ENCODE peak calls at places on chromosomes 4 and X, in ten cellular contexts. One of them, this sample, is unnamed.
A peak's percentile ranks its signal among the peaks of the same experiment; 100 is the strongest.

GRCh38 chr4:25908491-25908901 is 5.5 kb upstream of the SMIM20 start:
- DNase-seq in hepatocyte: peak; percentile 60
- DNase-seq in gastrocnemius medialis: no peak
- DNase-seq in tibial nerve: no peak
- DNase-seq in colonic mucosa: no peak
- DNase-seq in left lung: no peak
- DNase-seq in fibroblast of lung: peak; percentile 97
- DNase-seq in A549: peak; percentile 39
- DNase-seq in IMR-90: peak; percentile 99
- DNase-seq in cardiac muscle cell: peak; percentile 89
- DNase-seq in this sample: no peak

GRCh38 chr4:163694385-163694784 is 199.9 kb downstream of the TMA16 start:
- DNase-seq in hepatocyte: no peak
- DNase-seq in gastrocnemius medialis: no peak
- DNase-seq in tibial nerve: no peak
- DNase-seq in colonic mucosa: no peak
- DNase-seq in left lung: no peak
- DNase-seq in fibroblast of lung: peak; percentile 89
- DNase-seq in A549: no peak
- DNase-seq in IMR-90: peak; percentile 89
- DNase-seq in cardiac muscle cell: no peak
- DNase-seq in this sample: no peak

GRCh38 chr4:155799106-155799793 is 40.4 kb downstream of the GUCY1B1 start:
- DNase-seq in hepatocyte: no peak
- DNase-seq in gastrocnemius medialis: no peak
- DNase-seq in tibial nerve: no peak
- DNase-seq in colonic mucosa: no peak
- DNase-seq in left lung: no peak
- DNase-seq in fibroblast of lung: peak; percentile 56
- DNase-seq in A549: no peak
- DNase-seq in IMR-90: peak; percentile 47
- DNase-seq in cardiac muscle cell: no peak
- DNase-seq in this sample: no peak

GRCh38 chrX:39903343-39903742 is 194.4 kb downstream of the BCOR start:
- DNase-seq in hepatocyte: no peak
- DNase-seq in gastrocnemius medialis: no peak
- DNase-seq in tibial nerve: no peak
- DNase-seq in colonic mucosa: no peak
- DNase-seq in left lung: no peak
- DNase-seq in fibroblast of lung: peak; percentile 84
- DNase-seq in A549: no peak
- DNase-seq in IMR-90: peak; percentile 75
- DNase-seq in cardiac muscle cell: peak; percentile 71
- DNase-seq in this sample: no peak

GRCh38 chr4:87502580-87503238 is 26.5 kb downstream of the SPARCL1 start:
- DNase-seq in hepatocyte: no peak
- DNase-seq in gastrocnemius medialis: no peak
- DNase-seq in tibial nerve: no peak
- DNase-seq in colonic mucosa: no peak
- DNase-seq in left lung: no peak
- DNase-seq in fibroblast of lung: peak; percentile 35
- DNase-seq in A549: no peak
- DNase-seq in IMR-90: peak; percentile 23
- DNase-seq in cardiac muscle cell: peak; percentile 26
- DNase-seq in this sample: no peak

GRCh38 chr4:145041378-145041777 is 56.6 kb downstream of the ANAPC10 start:
- DNase-seq in hepatocyte: no peak
- DNase-seq in gastrocnemius medialis: peak; percentile 8
- DNase-seq in tibial nerve: peak; percentile 32
- DNase-seq in colonic mucosa: no peak
- DNase-seq in left lung: no peak
- DNase-seq in fibroblast of lung: no peak
- DNase-seq in A549: no peak
- DNase-seq in IMR-90: no peak
- DNase-seq in cardiac muscle cell: peak; percentile 14
- DNase-seq in this sample: no peak

GRCh38 chrX:70509078-70509477 is 64.4 kb downstream of the DLG3 start:
- DNase-seq in hepatocyte: no peak
- DNase-seq in gastrocnemius medialis: no peak
- DNase-seq in tibial nerve: no peak
- DNase-seq in colonic mucosa: no peak
- DNase-seq in left lung: no peak
- DNase-seq in fibroblast of lung: no peak
- DNase-seq in A549: no peak
- DNase-seq in IMR-90: no peak
- DNase-seq in cardiac muscle cell: no peak
- DNase-seq in this sample: no peak

GRCh38 chr4:20422398-20422797 is 170.7 kb downstream of the SLIT2 start:
- DNase-seq in hepatocyte: peak; percentile 71
- DNase-seq in gastrocnemius medialis: no peak
- DNase-seq in tibial nerve: no peak
- DNase-seq in colonic mucosa: peak; percentile 56
- DNase-seq in left lung: peak; percentile 34
- DNase-seq in fibroblast of lung: peak; percentile 42
- DNase-seq in A549: peak; percentile 51
- DNase-seq in IMR-90: peak; percentile 52
- DNase-seq in cardiac muscle cell: peak; percentile 76
- DNase-seq in this sample: peak; percentile 8

GRCh38 chrX:16992411-16992810 is 46.0 kb downstream of the REPS2 start:
- DNase-seq in hepatocyte: no peak
- DNase-seq in gastrocnemius medialis: no peak
- DNase-seq in tibial nerve: no peak
- DNase-seq in colonic mucosa: no peak
- DNase-seq in left lung: no peak
- DNase-seq in fibroblast of lung: no peak
- DNase-seq in A549: no peak
- DNase-seq in IMR-90: no peak
- DNase-seq in cardiac muscle cell: no peak
- DNase-seq in this sample: no peak
- TF ChIP-seq CTCF in hepatocyte: no peak
- TF ChIP-seq CTCF in gastrocnemius medialis: no peak
- TF ChIP-seq CTCF in tibial nerve: no peak
- TF ChIP-seq CTCF in colonic mucosa: no peak
- TF ChIP-seq CTCF in left lung: no peak
- TF ChIP-seq CTCF in fibroblast of lung: no peak
- TF ChIP-seq CTCF in A549: no peak
- TF ChIP-seq CTCF in IMR-90: no peak
- TF ChIP-seq CTCF in cardiac muscle cell: no peak
- TF ChIP-seq CTCF in this sample: no peak

GRCh38 chr4:187993827-187994226 is 1.7 kb upstream of the ZFP42 start:
- DNase-seq in hepatocyte: peak; percentile 26
- DNase-seq in gastrocnemius medialis: no peak
- DNase-seq in tibial nerve: no peak
- DNase-seq in colonic mucosa: no peak
- DNase-seq in left lung: no peak
- DNase-seq in fibroblast of lung: no peak
- DNase-seq in A549: peak; percentile 28
- DNase-seq in IMR-90: peak; percentile 16
- DNase-seq in cardiac muscle cell: peak; percentile 6
- DNase-seq in this sample: no peak

GRCh38 chr4:187999406-187999932 is 3.9 kb downstream of the ZFP42 start:
- DNase-seq in hepatocyte: no peak
- DNase-seq in gastrocnemius medialis: no peak
- DNase-seq in tibial nerve: no peak
- DNase-seq in colonic mucosa: no peak
- DNase-seq in left lung: no peak
- DNase-seq in fibroblast of lung: no peak
- DNase-seq in A549: no peak
- DNase-seq in IMR-90: peak; percentile 18
- DNase-seq in cardiac muscle cell: no peak
- DNase-seq in this sample: no peak

GRCh38 chr4:187992971-187993370 is 2.6 kb upstream of the ZFP42 start:
- DNase-seq in hepatocyte: no peak
- DNase-seq in gastrocnemius medialis: no peak
- DNase-seq in tibial nerve: no peak
- DNase-seq in colonic mucosa: no peak
- DNase-seq in left lung: no peak
- DNase-seq in fibroblast of lung: no peak
- DNase-seq in A549: peak; percentile 36
- DNase-seq in IMR-90: no peak
- DNase-seq in cardiac muscle cell: no peak
- DNase-seq in this sample: no peak

GRCh38 chr4:187996502-187997177 is 1.1 kb downstream of the ZFP42 start:
- DNase-seq in hepatocyte: no peak
- DNase-seq in gastrocnemius medialis: no peak
- DNase-seq in tibial nerve: no peak
- DNase-seq in colonic mucosa: no peak
- DNase-seq in left lung: no peak
- DNase-seq in fibroblast of lung: no peak
- DNase-seq in A549: no peak
- DNase-seq in IMR-90: no peak
- DNase-seq in cardiac muscle cell: peak; percentile 27
- DNase-seq in this sample: no peak

DNA sequence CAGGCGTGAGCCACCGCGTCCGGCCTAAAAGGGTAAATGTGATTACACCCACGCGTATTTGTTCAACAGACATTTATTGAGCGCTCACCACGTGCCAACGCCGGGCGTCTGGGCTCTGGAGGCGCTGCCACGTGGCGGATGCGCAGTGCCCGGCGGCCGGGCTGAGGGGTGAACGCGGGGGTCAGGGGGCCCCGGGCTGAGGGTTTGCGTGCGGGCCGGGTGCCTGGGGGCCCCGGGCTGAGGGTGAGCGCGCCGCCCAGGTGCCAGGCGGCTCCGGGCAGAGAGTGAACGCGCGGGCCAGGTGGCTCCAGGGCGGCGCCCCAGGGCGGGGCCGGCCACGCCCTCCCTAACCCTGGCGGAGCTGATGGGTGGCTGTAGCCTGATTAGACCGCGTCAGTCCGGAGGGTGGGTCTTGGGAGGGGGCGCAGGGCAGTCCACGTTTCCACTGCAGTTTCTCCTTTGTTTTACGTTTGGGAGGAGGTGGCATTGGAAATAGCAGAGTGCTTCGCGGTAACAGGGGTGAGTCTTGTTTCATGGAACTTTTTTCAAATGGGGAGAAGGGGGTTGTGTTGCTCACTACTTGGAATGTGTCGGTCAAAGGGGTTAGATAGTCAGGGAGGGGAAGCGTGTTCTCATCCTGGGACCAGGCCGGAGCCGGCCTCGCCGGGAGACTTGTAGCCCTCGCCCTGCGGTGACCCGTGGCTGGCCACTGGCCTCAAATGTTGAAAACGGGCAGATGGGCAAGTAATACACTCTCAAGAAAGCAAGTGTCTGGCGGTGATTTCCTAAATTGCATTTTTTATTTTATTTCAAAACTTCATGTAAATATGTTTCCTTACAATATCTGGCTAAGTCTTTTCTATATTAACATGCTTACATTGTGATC is at the start of gene ZFP42:
- DNase-seq in hepatocyte: peak; percentile 53
- DNase-seq in gastrocnemius medialis: no peak
- DNase-seq in tibial nerve: no peak
- DNase-seq in colonic mucosa: peak; percentile 28
- DNase-seq in left lung: no peak
- DNase-seq in fibroblast of lung: no peak
- DNase-seq in A549: no peak
- DNase-seq in IMR-90: no peak
- DNase-seq in cardiac muscle cell: peak; percentile 5
- DNase-seq in this sample: no peak
- H3K27ac ChIP-seq in hepatocyte: no peak within 1 kb of the TSS
- H3K27ac ChIP-seq in gastrocnemius medialis: no peak within 1 kb of the TSS
- H3K27ac ChIP-seq in tibial nerve: no peak within 1 kb of the TSS
- H3K27ac ChIP-seq in colonic mucosa: no peak within 1 kb of the TSS
- H3K27ac ChIP-seq in left lung: no peak within 1 kb of the TSS
- H3K27ac ChIP-seq in fibroblast of lung: no peak within 1 kb of the TSS
- H3K27ac ChIP-seq in A549: no peak within 1 kb of the TSS
- H3K27ac ChIP-seq in IMR-90: no peak within 1 kb of the TSS
- H3K27ac ChIP-seq in cardiac muscle cell: no peak within 1 kb of the TSS
- H3K27ac ChIP-seq in this sample: no peak within 1 kb of the TSS

GRCh38 chr4:52659722-52660261 is 691 bp upstream of the USP46 start:
- DNase-seq in hepatocyte: peak; percentile 74
- DNase-seq in gastrocnemius medialis: peak; percentile 33
- DNase-seq in tibial nerve: peak; percentile 43
- DNase-seq in colonic mucosa: peak; percentile 71
- DNase-seq in left lung: peak; percentile 54
- DNase-seq in fibroblast of lung: peak; percentile 23
- DNase-seq in A549: peak; percentile 21
- DNase-seq in IMR-90: no peak
- DNase-seq in cardiac muscle cell: peak; percentile 38
- DNase-seq in this sample: peak; percentile 74

GRCh38 chr4:52657317-52657629 is 1.8 kb downstream of the USP46 start:
- DNase-seq in hepatocyte: peak; percentile 29
- DNase-seq in gastrocnemius medialis: no peak
- DNase-seq in tibial nerve: no peak
- DNase-seq in colonic mucosa: no peak
- DNase-seq in left lung: no peak
- DNase-seq in fibroblast of lung: no peak
- DNase-seq in A549: no peak
- DNase-seq in IMR-90: no peak
- DNase-seq in cardiac muscle cell: no peak
- DNase-seq in this sample: no peak

GRCh38 chr4:52658671-52659015 is 458 bp downstream of the USP46 start:
- DNase-seq in hepatocyte: no peak
- DNase-seq in gastrocnemius medialis: no peak
- DNase-seq in tibial nerve: no peak
- DNase-seq in colonic mucosa: no peak
- DNase-seq in left lung: no peak
- DNase-seq in fibroblast of lung: no peak
- DNase-seq in A549: no peak
- DNase-seq in IMR-90: no peak
- DNase-seq in cardiac muscle cell: no peak
- DNase-seq in this sample: peak; percentile 26

GRCh38 chr4:52659016-52659721 is at the start of gene USP46:
- DNase-seq in hepatocyte: peak; percentile 93
- DNase-seq in gastrocnemius medialis: peak; percentile 60
- DNase-seq in tibial nerve: peak; percentile 59
- DNase-seq in colonic mucosa: peak; percentile 74
- DNase-seq in left lung: peak; percentile 79
- DNase-seq in fibroblast of lung: peak; percentile 74
- DNase-seq in A549: peak; percentile 52
- DNase-seq in IMR-90: peak; percentile 69
- DNase-seq in cardiac muscle cell: peak; percentile 87
- DNase-seq in this sample: peak; percentile 81

DNA sequence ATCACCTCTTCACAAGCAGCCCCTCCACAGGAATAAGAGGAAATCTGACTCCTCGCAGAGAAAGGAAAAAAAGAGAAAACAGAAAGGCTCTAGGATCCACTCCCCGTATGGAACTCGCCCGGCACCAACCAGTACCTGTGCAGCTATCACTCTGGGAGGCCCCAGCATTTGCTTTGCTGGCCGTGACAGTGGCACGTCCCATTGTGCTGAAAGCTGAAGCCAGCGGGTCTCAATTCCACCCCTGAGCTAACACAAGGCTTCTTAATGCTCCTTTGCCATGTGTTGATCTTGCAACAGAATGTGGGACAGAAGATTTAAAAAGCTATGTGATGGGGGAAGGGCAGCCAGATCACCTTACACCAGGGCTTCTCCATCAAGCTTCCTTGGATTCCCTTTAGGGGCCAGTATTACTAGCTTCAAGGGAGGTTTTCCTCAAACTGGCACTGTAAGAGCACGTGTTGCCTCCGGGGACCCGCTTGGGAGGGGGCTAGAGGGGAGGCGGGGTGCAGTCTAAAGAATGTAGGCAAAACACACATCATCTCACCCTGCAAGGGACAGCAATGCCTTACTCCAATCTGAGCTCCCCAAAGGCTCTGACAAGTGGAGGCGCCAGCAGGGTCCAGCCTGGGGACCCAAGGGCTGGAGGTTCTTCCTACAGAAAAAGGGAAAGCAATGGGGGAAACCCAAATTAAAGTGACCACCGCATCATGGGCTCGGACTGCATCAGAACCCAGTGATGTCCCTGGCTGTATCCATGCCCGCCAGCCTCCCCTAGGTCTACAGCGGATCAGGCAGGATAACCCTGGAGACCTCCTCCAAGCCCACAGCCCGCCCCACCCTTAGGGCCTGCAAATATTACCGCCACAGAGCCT is 1.2 kb downstream of the USP46 start:
- DNase-seq in hepatocyte: peak; percentile 77
- DNase-seq in gastrocnemius medialis: peak; percentile 51
- DNase-seq in tibial nerve: peak; percentile 10
- DNase-seq in colonic mucosa: peak; percentile 23
- DNase-seq in left lung: peak; percentile 35
- DNase-seq in fibroblast of lung: peak; percentile 39
- DNase-seq in A549: peak; percentile 9
- DNase-seq in IMR-90: peak; percentile 69
- DNase-seq in cardiac muscle cell: peak; percentile 55
- DNase-seq in this sample: no peak
- TF ChIP-seq CTCF in hepatocyte: peak; percentile 6
- TF ChIP-seq CTCF in gastrocnemius medialis: no peak
- TF ChIP-seq CTCF in tibial nerve: no peak
- TF ChIP-seq CTCF in colonic mucosa: no peak
- TF ChIP-seq CTCF in left lung: no peak
- TF ChIP-seq CTCF in fibroblast of lung: peak; percentile 6
- TF ChIP-seq CTCF in A549: no peak
- TF ChIP-seq CTCF in IMR-90: no peak
- TF ChIP-seq CTCF in cardiac muscle cell: no peak
- TF ChIP-seq CTCF in this sample: peak; percentile 7

GRCh38 chr4:39702716-39703115 is 4.8 kb downstream of the UBE2K start:
- DNase-seq in hepatocyte: no peak
- DNase-seq in gastrocnemius medialis: no peak
- DNase-seq in tibial nerve: no peak
- DNase-seq in colonic mucosa: no peak
- DNase-seq in left lung: no peak
- DNase-seq in fibroblast of lung: no peak
- DNase-seq in A549: no peak
- DNase-seq in IMR-90: no peak
- DNase-seq in cardiac muscle cell: no peak
- DNase-seq in this sample: no peak

GRCh38 chr4:39706334-39706733 is 8.4 kb downstream of the UBE2K start:
- DNase-seq in hepatocyte: peak; percentile 15
- DNase-seq in gastrocnemius medialis: peak; percentile 52
- DNase-seq in tibial nerve: no peak
- DNase-seq in colonic mucosa: peak; percentile 67
- DNase-seq in left lung: no peak
- DNase-seq in fibroblast of lung: peak; percentile 88
- DNase-seq in A549: peak; percentile 60
- DNase-seq in IMR-90: peak; percentile 89
- DNase-seq in cardiac muscle cell: peak; percentile 76
- DNase-seq in this sample: peak; percentile 27

GRCh38 chr4:39710098-39710896 is 12.4 kb downstream of the UBE2K start:
- DNase-seq in hepatocyte: no peak
- DNase-seq in gastrocnemius medialis: no peak
- DNase-seq in tibial nerve: no peak
- DNase-seq in colonic mucosa: no peak
- DNase-seq in left lung: no peak
- DNase-seq in fibroblast of lung: no peak
- DNase-seq in A549: no peak
- DNase-seq in IMR-90: no peak
- DNase-seq in cardiac muscle cell: no peak
- DNase-seq in this sample: no peak

DNA sequence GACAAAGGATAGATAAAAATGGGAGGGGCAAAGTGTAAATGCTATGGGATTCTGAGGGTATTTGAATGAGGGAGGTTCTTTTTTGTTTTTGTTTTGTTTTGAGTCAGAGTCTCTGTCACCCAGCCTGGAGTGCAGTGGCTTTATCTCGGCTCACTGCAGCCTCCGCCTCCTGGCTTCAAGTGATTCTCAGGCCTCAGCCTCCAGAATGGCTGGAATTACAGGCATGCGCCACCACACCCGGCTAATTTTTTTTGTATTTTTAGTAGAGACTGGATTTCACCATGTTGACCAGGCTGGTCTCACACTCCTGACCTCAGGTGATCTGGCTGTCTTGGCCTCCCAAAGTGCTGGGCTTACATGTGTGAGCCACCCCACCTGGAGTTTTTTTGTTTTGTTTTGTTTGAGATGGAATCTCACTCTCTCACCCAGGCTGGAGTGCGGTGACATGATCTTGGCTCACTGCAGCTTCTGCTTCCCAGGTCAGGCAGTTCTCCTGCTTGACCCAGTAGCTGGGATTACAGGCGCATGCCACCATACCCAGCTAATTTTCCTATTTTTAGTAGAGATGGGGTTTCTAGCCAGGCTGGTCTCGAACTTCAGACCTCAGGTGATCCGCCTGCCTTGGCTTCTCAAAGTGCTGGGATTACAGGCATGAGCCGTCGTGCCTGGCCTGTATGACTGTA is 9.0 kb downstream of the UBE2K start:
- DNase-seq in hepatocyte: no peak
- DNase-seq in gastrocnemius medialis: no peak
- DNase-seq in tibial nerve: no peak
- DNase-seq in colonic mucosa: no peak
- DNase-seq in left lung: no peak
- DNase-seq in fibroblast of lung: peak; percentile 68
- DNase-seq in A549: peak; percentile 29
- DNase-seq in IMR-90: no peak
- DNase-seq in cardiac muscle cell: peak; percentile 49
- DNase-seq in this sample: no peak
- H3K27ac ChIP-seq in hepatocyte: peak overlapping the region; percentile 35
- H3K27ac ChIP-seq in gastrocnemius medialis: peak overlapping the region; percentile 61
- H3K27ac ChIP-seq in tibial nerve: no peak overlapping the region
- H3K27ac ChIP-seq in colonic mucosa: no peak overlapping the region
- H3K27ac ChIP-seq in left lung: no peak overlapping the region
- H3K27ac ChIP-seq in fibroblast of lung: peak overlapping the region; percentile 15
- H3K27ac ChIP-seq in A549: no peak overlapping the region
- H3K27ac ChIP-seq in IMR-90: no peak overlapping the region
- H3K27ac ChIP-seq in cardiac muscle cell: no peak overlapping the region
- H3K27ac ChIP-seq in this sample: peak overlapping the region; percentile 49